ENCODE peak calls at places on chromosomes 3 and 15, in seven cellular contexts. S is heart left ventricle; J is effector memory CD8-positive, alpha-beta T cell; X is NCI-H345; F is nephron progenitor cell; T is RPMI8226; Z is iPS-NIHi11. I is an unnamed sample.

GRCh38 chr3:15794842-15795562 is 2.8 kb downstream of the ANKRD28 start:
- DNase-seq in S (no peak), J (no peak), X (no peak), F (no peak), T (peak), Z (no peak), I (no peak)

GRCh38 chr15:99326235-99326634 is 75.0 kb downstream of the LRRC28 start:
- DNase-seq in S (no peak), J (no peak), X (no peak), F (no peak), T (no peak), Z (no peak), I (no peak)

GRCh38 chr15:64381000-64381751 is at the start of gene PCLAF:
- DNase-seq in S (peak), J (peak), X (peak), F (peak), T (peak), Z (peak), I (peak)

GRCh38 chr3:64667887-64668581 is 19.8 kb downstream of the ADAMTS9 start:
- DNase-seq in S (peak), J (no peak), X (no peak), F (no peak), T (peak), Z (no peak), I (no peak)

GRCh38 chr15:44286814-44287555 is 1.5 kb upstream of the GOLM2 start:
- DNase-seq in S (no peak), J (no peak), X (no peak), F (no peak), T (no peak), Z (no peak), I (no peak)

GRCh38 chr3:73813291-73813977 is 188.7 kb upstream of the PDZRN3 start:
- DNase-seq in S (no peak), J (no peak), X (peak), F (no peak), T (no peak), Z (no peak), I (no peak)

GRCh38 chr15:61633951-61634350 is 404.8 kb upstream of the RORA start:
- DNase-seq in S (no peak), J (no peak), X (no peak), F (no peak), T (no peak), Z (no peak), I (no peak)

GRCh38 chr15:98684441-98684840 is 36.1 kb downstream of the IGF1R start:
- DNase-seq in S (no peak), J (no peak), X (no peak), F (no peak), T (no peak), Z (no peak), I (no peak)

GRCh38 chr3:51722362-51722761 is 15.5 kb downstream of the GRM2 start:
- DNase-seq in S (no peak), J (no peak), X (no peak), F (no peak), T (no peak), Z (no peak), I (no peak)

GRCh38 chr3:71694358-71694999 is 30.7 kb downstream of the EIF4E3 start:
- DNase-seq in S (no peak), J (no peak), X (no peak), F (no peak), T (no peak), Z (no peak), I (no peak)

GRCh38 chr3:72171461-72171860 is 386.5 kb upstream of the PROK2 start:
- DNase-seq in S (no peak), J (no peak), X (no peak), F (no peak), T (no peak), Z (no peak), I (no peak)

GRCh38 chr15:85473455-85473854 is 93.1 kb downstream of the AKAP13 start:
- DNase-seq in S (no peak), J (no peak), X (no peak), F (no peak), T (no peak), Z (no peak), I (no peak)

I was measured in CD4-positive, alpha-beta memory T cell.